ENCODE peak calls at places on chromosome 1, in eight cellular contexts. N, M, R, D, Y, G, Z and B are unnamed samples. For H3K4me1, the result is how much of the 10 kb centered on the place peaks cover.

GRCh38 chr1:29084196-29084521 is 39.5 kb downstream of the TMEM200B start:
- DNase-seq in N (no peak), M (no peak), R (no peak), D (no peak), Y (no peak), G (no peak), Z (no peak), B (no peak)

GRCh38 chr1:107358611-107359342 is 217.9 kb downstream of the NTNG1 start:
- DNase-seq in N (no peak), M (no peak), R (peak), D (no peak), Y (no peak), G (no peak), Z (no peak), B (no peak)

GRCh38 chr1:77975386-77975785 is 3.5 kb downstream of the FUBP1 start:
- DNase-seq in N (no peak), M (no peak), R (peak), D (no peak), Y (no peak), G (no peak), Z (no peak), B (no peak)

GRCh38 chr1:206835186-206835585 is 30.2 kb upstream of the IL20 start:
- DNase-seq in N (no peak), M (no peak), R (no peak), D (no peak), Y (no peak), G (no peak), Z (no peak), B (no peak)

GRCh38 chr1:143574891-143575520 is 396.8 kb downstream of the FAM72C start:
- DNase-seq in N (no peak), M (no peak), R (no peak), D (no peak), Y (no peak), G (no peak), Z (no peak), B (no peak)

GRCh38 chr1:92441316-92442311 is 45.1 kb downstream of the GFI1 start:
- DNase-seq in N (no peak), M (peak), R (no peak), D (no peak), Y (peak), G (peak), Z (no peak), B (no peak)

GRCh38 chr1:231885209-231885854 is 258.7 kb downstream of the DISC1 start:
- DNase-seq in N (no peak), M (no peak), R (no peak), D (no peak), Y (no peak), G (no peak), Z (no peak), B (no peak)

GRCh38 chr1:63198921-63199530 is 123.3 kb upstream of the FOXD3 start:
- DNase-seq in N (no peak), M (no peak), R (no peak), D (no peak), Y (no peak), G (no peak), Z (no peak), B (no peak)

GRCh38 chr1:7042322-7043231 is 257.3 kb downstream of the CAMTA1 start:
- DNase-seq in N (no peak), M (no peak), R (peak), D (no peak), Y (no peak), G (peak), Z (no peak), B (no peak)

GRCh38 chr1:119364640-119365039 is 3.9 kb upstream of the HAO2 start:
- DNase-seq in N (no peak), M (no peak), R (peak), D (no peak), Y (no peak), G (no peak), Z (no peak), B (no peak)

GRCh38 chr1:58650141-58650540 is 49.7 kb downstream of the MYSM1 start:
- DNase-seq in N (no peak), M (no peak), R (peak), D (no peak), Y (no peak), G (no peak), Z (no peak), B (no peak)

GRCh38 chr1:12595839-12596821 is 21.9 kb downstream of the DHRS3 start:
- DNase-seq in N (peak), M (peak), R (peak), D (peak), Y (peak), G (peak), Z (peak), B (peak)

GRCh38 chr1:230127105-230128054 is 60.3 kb downstream of the GALNT2 start:
- DNase-seq in N (no peak), M (no peak), R (no peak), D (no peak), Y (no peak), G (no peak), Z (no peak), B (peak)

GRCh38 chr1:246836169-246836568 is 95.6 kb downstream of the AHCTF1 start:
- DNase-seq in N (no peak), M (no peak), R (peak), D (no peak), Y (no peak), G (no peak), Z (no peak), B (no peak)

GRCh38 chr1:153251562-153251961 is 7.9 kb upstream of the LORICRIN start:
- DNase-seq in N (no peak), M (no peak), R (no peak), D (no peak), Y (no peak), G (no peak), Z (no peak), B (no peak)

GRCh38 chr1:40133122-40133665 is 28.0 kb upstream of the RLF start:
- DNase-seq in N (no peak), M (no peak), R (peak), D (no peak), Y (no peak), G (no peak), Z (no peak), B (no peak)

GRCh38 chr1:54488065-54488750 is 59.8 kb upstream of the ACOT11 start:
- DNase-seq in N (peak), M (peak), R (peak), D (peak), Y (peak), G (peak), Z (peak), B (peak)

GRCh38 chr1:239816090-239816812 is 275.4 kb upstream of the FMN2 start:
- DNase-seq in N (no peak), M (no peak), R (peak), D (peak), Y (no peak), G (peak), Z (no peak), B (peak)

GRCh38 chr1:2229921-2230700 is 2.0 kb downstream of the SKI start:
- DNase-seq in N (peak), M (peak), R (peak), D (no peak), Y (peak), G (no peak), Z (no peak), B (peak)

GRCh38 chr1:34270181-34270580 is 93.5 kb downstream of the C1orf94 start:
- DNase-seq in N (no peak), M (no peak), R (peak), D (no peak), Y (no peak), G (no peak), Z (no peak), B (no peak)

GRCh38 chr1:14910947-14911721 is 242.4 kb upstream of the TMEM51 start:
- DNase-seq in N (no peak), M (peak), R (peak), D (no peak), Y (peak), G (no peak), Z (no peak), B (no peak)

GRCh38 chr1:55484173-55484572 is 269.0 kb upstream of the USP24 start:
- DNase-seq in N (no peak), M (no peak), R (no peak), D (no peak), Y (no peak), G (no peak), Z (no peak), B (no peak)

GRCh38 chr1:94676686-94677085 is 135.1 kb upstream of the F3 start:
- DNase-seq in N (no peak), M (no peak), R (no peak), D (no peak), Y (no peak), G (no peak), Z (no peak), B (peak)

GRCh38 chr1:229596961-229597699 is 28.8 kb downstream of the TAF5L start:
- DNase-seq in N (peak), M (no peak), R (peak), D (peak), Y (peak), G (no peak), Z (peak), B (no peak)

GRCh38 chr1:232335751-232336274 is 294.1 kb downstream of the SIPA1L2 start:
- DNase-seq in N (no peak), M (no peak), R (no peak), D (no peak), Y (no peak), G (no peak), Z (no peak), B (no peak)

GRCh38 chr1:92953491-92953890 is 7.8 kb downstream of the DIPK1A start:
- DNase-seq in N (no peak), M (no peak), R (no peak), D (no peak), Y (no peak), G (no peak), Z (no peak), B (no peak)

GRCh38 chr1:197180252-197180878 is 33.9 kb upstream of the ASPM start:
- DNase-seq in N (no peak), M (no peak), R (peak), D (no peak), Y (no peak), G (peak), Z (no peak), B (no peak)

GRCh38 chr1:235998812-235999211 is 66.1 kb downstream of the NID1 start:
- DNase-seq in N (no peak), M (no peak), R (no peak), D (no peak), Y (no peak), G (no peak), Z (no peak), B (no peak)

GRCh38 chr1:56437959-56438358 is 141.4 kb downstream of the PLPP3 start:
- DNase-seq in N (no peak), M (no peak), R (peak), D (no peak), Y (no peak), G (no peak), Z (no peak), B (no peak)

GRCh38 chr1:21955474-21956281 is 18.6 kb upstream of the HSPG2 start:
- DNase-seq in N (no peak), M (peak), R (no peak), D (no peak), Y (peak), G (no peak), Z (no peak), B (no peak)

GRCh38 chr1:16139473-16139962 is 16.4 kb downstream of the EPHA2 start:
- DNase-seq in N (no peak), M (no peak), R (peak), D (no peak), Y (no peak), G (no peak), Z (no peak), B (no peak)

GRCh38 chr1:173329747-173330146 is 122.6 kb upstream of the TNFSF4 start:
- DNase-seq in N (no peak), M (no peak), R (peak), D (no peak), Y (no peak), G (no peak), Z (no peak), B (no peak)

GRCh38 chr1:160629286-160630210 is 17.3 kb downstream of the SLAMF1 start:
- DNase-seq in N (peak), M (peak), R (no peak), D (no peak), Y (no peak), G (no peak), Z (peak), B (peak)

GRCh38 chr1:29800522-29800956 is 564.2 kb downstream of the PTPRU start:
- DNase-seq in N (no peak), M (no peak), R (no peak), D (no peak), Y (no peak), G (no peak), Z (no peak), B (no peak)

GRCh38 chr1:240712014-240712731 is 100.2 kb upstream of the GREM2 start:
- DNase-seq in N (no peak), M (no peak), R (peak), D (no peak), Y (no peak), G (no peak), Z (no peak), B (no peak)

GRCh38 chr1:70043806-70044205 is 161.6 kb downstream of the LRRC40 start:
- DNase-seq in N (no peak), M (no peak), R (peak), D (no peak), Y (no peak), G (no peak), Z (peak), B (no peak)

GRCh38 chr1:50110656-50111055 is 1.9 kb downstream of the ELAVL4 start:
- DNase-seq in N (no peak), M (no peak), R (no peak), D (no peak), Y (no peak), G (no peak), Z (no peak), B (no peak)

GRCh38 chr1:198633675-198634121 is 5.1 kb upstream of the PTPRC start:
- DNase-seq in N (no peak), M (peak), R (no peak), D (no peak), Y (no peak), G (no peak), Z (no peak), B (no peak)

DNA sequence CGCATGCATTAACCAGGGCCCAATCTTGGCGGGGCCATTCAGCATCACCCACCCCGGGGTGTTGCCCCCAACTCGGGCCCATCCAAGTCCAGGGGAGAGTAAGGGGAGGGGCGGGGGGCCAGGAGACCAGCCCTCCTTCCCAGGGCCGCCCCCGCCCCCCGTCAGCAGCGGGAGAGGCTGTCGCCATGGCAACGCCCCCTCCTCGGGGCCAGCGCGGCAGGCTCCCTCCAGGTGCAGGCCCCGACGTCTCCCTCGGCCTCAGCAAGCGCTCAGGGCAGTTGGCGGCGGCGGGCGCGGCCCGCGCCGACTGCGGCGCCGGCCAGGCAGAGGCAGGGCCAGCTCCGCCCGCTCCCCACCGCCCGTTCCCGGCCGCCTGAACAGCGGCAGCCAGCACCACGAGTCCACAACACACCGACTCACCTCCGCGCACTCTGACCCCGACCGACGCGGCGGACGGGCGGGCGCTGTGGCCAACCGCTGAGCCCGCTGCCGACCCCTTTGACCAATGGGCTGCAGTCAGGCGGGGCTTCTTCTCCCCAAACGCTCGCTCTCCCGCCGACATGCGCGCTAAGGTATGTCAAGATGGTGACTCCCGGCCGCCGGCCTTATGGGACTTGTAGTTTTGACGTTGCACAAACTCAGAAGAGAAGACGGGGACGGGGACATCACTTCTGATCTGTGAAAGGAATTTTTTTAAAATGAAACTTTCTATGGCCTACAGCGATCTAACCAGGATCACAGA is at the start of gene ERI3:
- DNase-seq in N (peak), M (peak), R (peak), D (peak), Y (peak), G (peak), Z (peak), B (peak)
- H3K27ac ChIP-seq in N (peak), M (peak), R (peak), D (peak), Y (peak), G (peak), Z (peak), B (peak)

DNA sequence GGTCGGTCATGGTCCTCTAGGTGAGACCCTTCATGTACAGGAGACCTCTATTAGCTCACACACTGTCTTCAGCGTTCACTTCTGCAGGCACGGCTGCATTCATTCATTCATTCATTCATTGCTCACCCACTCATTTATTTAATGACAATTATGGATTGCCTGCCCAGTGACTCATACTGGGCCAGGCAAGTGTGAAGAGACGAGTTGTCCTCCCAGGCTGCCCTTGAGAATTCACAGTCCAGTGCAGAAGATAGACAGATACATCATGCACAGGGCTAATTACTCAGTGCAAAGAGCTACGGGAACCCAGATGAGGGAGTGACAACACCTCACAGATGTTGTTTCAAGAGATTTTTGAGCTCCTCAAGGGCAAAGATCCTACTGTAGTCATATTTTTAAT is 248.4 kb downstream of the TNR start:
- DNase-seq in N (no peak), M (no peak), R (no peak), D (no peak), Y (no peak), G (no peak), Z (no peak), B (no peak)
- H3K4me3 ChIP-seq in N (no peak), M (no peak), R (no peak), D (no peak), Y (no peak), G (no peak), Z (no peak), B (no peak)

GRCh38 chr1:154716012-154716411 is 108.0 kb upstream of the ADAR start:
- DNase-seq in N (no peak), M (no peak), R (peak), D (no peak), Y (no peak), G (no peak), Z (no peak), B (no peak)
- H3K4me1 ChIP-seq in N (under half), M (under half), R (under half), D (under half), Y (under half), G (under half), Z (under half), B (under half)

GRCh38 chr1:10835423-10836421 is 39.3 kb upstream of the CASZ1 start:
- DNase-seq in N (no peak), M (no peak), R (peak), D (no peak), Y (peak), G (no peak), Z (peak), B (peak)
- H3K27ac ChIP-seq in N (no peak), M (no peak), R (no peak), D (no peak), Y (peak), G (no peak), Z (no peak), B (no peak)

GRCh38 chr1:166876540-166876838 is 425 bp upstream of the TADA1 start:
- DNase-seq in N (no peak), M (no peak), R (no peak), D (no peak), Y (no peak), G (no peak), Z (no peak), B (no peak)
- H3K4me3 ChIP-seq in N (peak), M (peak), R (peak), D (peak), Y (peak), G (peak), Z (peak), B (peak)

GRCh38 chr1:225693085-225693698 is 40.3 kb upstream of the ENAH start:
- DNase-seq in N (no peak), M (peak), R (no peak), D (no peak), Y (no peak), G (no peak), Z (no peak), B (no peak)

GRCh38 chr1:225691861-225692516 is 39.1 kb upstream of the ENAH start:
- DNase-seq in N (no peak), M (no peak), R (peak), D (no peak), Y (no peak), G (no peak), Z (no peak), B (no peak)

GRCh38 chr1:225695578-225696332 is 42.8 kb upstream of the ENAH start:
- DNase-seq in N (no peak), M (no peak), R (no peak), D (no peak), Y (no peak), G (no peak), Z (no peak), B (no peak)

GRCh38 chr1:225692517-225692879 is 39.6 kb upstream of the ENAH start:
- DNase-seq in N (no peak), M (no peak), R (no peak), D (no peak), Y (no peak), G (no peak), Z (no peak), B (no peak)

GRCh38 chr1:225694151-225694603 is 41.3 kb upstream of the ENAH start:
- DNase-seq in N (peak), M (peak), R (peak), D (no peak), Y (no peak), G (peak), Z (peak), B (no peak)
- H3K4me1 ChIP-seq in N (half or more), M (under half), R (under half), D (under half), Y (under half), G (half or more), Z (half or more), B (half or more)

GRCh38 chr1:216553040-216553439 is 129.8 kb upstream of the USH2A start:
- DNase-seq in N (no peak), M (no peak), R (no peak), D (no peak), Y (no peak), G (no peak), Z (no peak), B (no peak)
- H3K27ac ChIP-seq in N (no peak), M (no peak), R (no peak), D (no peak), Y (no peak), G (no peak), Z (no peak), B (no peak)

GRCh38 chr1:18920931-18921330 is 18.6 kb upstream of the ALDH4A1 start:
- DNase-seq in N (no peak), M (no peak), R (no peak), D (no peak), Y (no peak), G (no peak), Z (no peak), B (no peak)

GRCh38 chr1:18923721-18924610 is 21.6 kb upstream of the ALDH4A1 start:
- DNase-seq in N (peak), M (no peak), R (peak), D (no peak), Y (no peak), G (no peak), Z (peak), B (no peak)

GRCh38 chr1:18922848-18923475 is 20.6 kb upstream of the ALDH4A1 start:
- DNase-seq in N (no peak), M (no peak), R (no peak), D (no peak), Y (peak), G (no peak), Z (no peak), B (no peak)

GRCh38 chr1:18921506-18922251 is 19.3 kb upstream of the ALDH4A1 start:
- DNase-seq in N (no peak), M (no peak), R (no peak), D (no peak), Y (no peak), G (no peak), Z (peak), B (no peak)

DNA sequence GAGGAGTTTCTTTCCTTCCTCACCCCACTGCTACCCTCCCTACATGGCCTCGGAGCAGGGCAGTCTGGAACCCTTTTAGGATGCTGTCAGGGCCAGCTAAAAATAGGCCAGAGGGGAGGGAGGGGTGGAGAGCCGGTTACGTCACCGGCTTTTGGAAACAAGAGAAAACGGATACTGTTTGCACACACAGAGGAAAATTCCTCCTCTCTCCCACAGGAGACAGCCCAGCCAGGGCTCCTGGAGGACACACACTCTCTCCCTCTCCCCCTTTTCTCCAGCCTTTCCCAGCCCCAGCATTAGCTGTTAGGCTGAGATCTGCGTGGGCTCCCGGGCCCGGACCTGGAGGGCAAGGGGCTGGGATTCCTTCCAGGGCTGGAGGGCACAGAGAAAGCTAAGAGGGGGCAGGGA is 20.0 kb upstream of the ALDH4A1 start:
- DNase-seq in N (peak), M (peak), R (peak), D (peak), Y (peak), G (peak), Z (peak), B (peak)
- H3K4me3 ChIP-seq in N (peak), M (no peak), R (peak), D (peak), Y (peak), G (no peak), Z (peak), B (no peak)